ENCODE peak calls at places on chromosome 14, in four cellular contexts. One of them, this sample, is unnamed.

GRCh38 chr14:34628681-34629135 is 1.2 kb downstream of the SNX6 start:
- DNase-seq in uterus: no peak
- DNase-seq in adipocyte: peak; percentile 22
- DNase-seq in choroid plexus epithelial cell: peak; percentile 23
- DNase-seq in this sample: peak; percentile 21

GRCh38 chr14:59771577-59771976 is 99.0 kb downstream of the RTN1 start:
- DNase-seq in adipocyte: no peak
- DNase-seq in uterus: no peak
- DNase-seq in choroid plexus epithelial cell: peak; percentile 60
- DNase-seq in this sample: peak; percentile 72

GRCh38 chr14:31964490-31964889 is 112.6 kb upstream of the ARHGAP5 start:
- DNase-seq in adipocyte: no peak
- DNase-seq in choroid plexus epithelial cell: no peak
- DNase-seq in uterus: no peak
- DNase-seq in this sample: no peak

GRCh38 chr14:33465952-33466700 is 484.7 kb downstream of the EGLN3 start:
- DNase-seq in adipocyte: no peak
- DNase-seq in uterus: no peak
- DNase-seq in choroid plexus epithelial cell: peak; percentile 55
- DNase-seq in this sample: no peak

GRCh38 chr14:92651793-92652382 is 96.5 kb downstream of the LGMN start:
- DNase-seq in uterus: no peak
- DNase-seq in adipocyte: no peak
- DNase-seq in choroid plexus epithelial cell: no peak
- DNase-seq in this sample: no peak

GRCh38 chr14:78611796-78612571 is 441.8 kb downstream of the NRXN3 start:
- DNase-seq in choroid plexus epithelial cell: no peak
- DNase-seq in adipocyte: peak; percentile 35
- DNase-seq in uterus: no peak
- DNase-seq in this sample: no peak

GRCh38 chr14:71688576-71688975 is 243.7 kb upstream of the RGS6 start:
- DNase-seq in choroid plexus epithelial cell: peak; percentile 70
- DNase-seq in uterus: no peak
- DNase-seq in adipocyte: peak; percentile 48
- DNase-seq in this sample: no peak

GRCh38 chr14:65296402-65296801 is 116.1 kb upstream of the FUT8 start:
- DNase-seq in uterus: no peak
- DNase-seq in adipocyte: no peak
- DNase-seq in choroid plexus epithelial cell: peak; percentile 14
- DNase-seq in this sample: no peak

GRCh38 chr14:42002139-42002538 is 395.5 kb downstream of the LRFN5 start:
- DNase-seq in uterus: no peak
- DNase-seq in choroid plexus epithelial cell: peak; percentile 32
- DNase-seq in adipocyte: peak; percentile 1
- DNase-seq in this sample: peak; percentile 45

GRCh38 chr14:28886940-28887339 is 120.4 kb downstream of the FOXG1 start:
- DNase-seq in adipocyte: no peak
- DNase-seq in choroid plexus epithelial cell: no peak
- DNase-seq in uterus: no peak
- DNase-seq in this sample: no peak

GRCh38 chr14:32414808-32415255 is 85.7 kb downstream of the AKAP6 start:
- DNase-seq in choroid plexus epithelial cell: peak; percentile 64
- DNase-seq in adipocyte: peak; percentile 68
- DNase-seq in uterus: no peak
- DNase-seq in this sample: no peak

GRCh38 chr14:30842431-30842830 is 31.9 kb upstream of the COCH start:
- DNase-seq in uterus: no peak
- DNase-seq in choroid plexus epithelial cell: no peak
- DNase-seq in adipocyte: no peak
- DNase-seq in this sample: no peak

GRCh38 chr14:105091335-105092123 is 26.3 kb upstream of the GPR132 start:
- DNase-seq in uterus: peak; percentile 64
- DNase-seq in choroid plexus epithelial cell: no peak
- DNase-seq in adipocyte: peak; percentile 50
- DNase-seq in this sample: no peak

GRCh38 chr14:77991128-77991772 is 178.9 kb upstream of the NRXN3 start:
- DNase-seq in adipocyte: no peak
- DNase-seq in choroid plexus epithelial cell: no peak
- DNase-seq in uterus: no peak
- DNase-seq in this sample: no peak

GRCh38 chr14:88323520-88324199 is 591 bp upstream of the KCNK10 start:
- DNase-seq in choroid plexus epithelial cell: peak; percentile 24
- DNase-seq in adipocyte: peak; percentile 42
- DNase-seq in uterus: no peak
- DNase-seq in this sample: no peak

GRCh38 chr14:34058510-34058909 is 107.6 kb upstream of the EGLN3 start:
- DNase-seq in uterus: no peak
- DNase-seq in adipocyte: no peak
- DNase-seq in choroid plexus epithelial cell: no peak
- DNase-seq in this sample: no peak

GRCh38 chr14:106657460-106657859 is 1131.1 kb downstream of the TMEM121 start:
- DNase-seq in adipocyte: no peak
- DNase-seq in uterus: no peak
- DNase-seq in choroid plexus epithelial cell: no peak
- DNase-seq in this sample: no peak

GRCh38 chr14:58353516-58354299 is 42.0 kb upstream of the TOMM20L start:
- DNase-seq in choroid plexus epithelial cell: peak; percentile 4
- DNase-seq in adipocyte: no peak
- DNase-seq in uterus: no peak
- DNase-seq in this sample: no peak

GRCh38 chr14:79749051-79749450 is 462.3 kb downstream of the DIO2 start:
- DNase-seq in adipocyte: no peak
- DNase-seq in choroid plexus epithelial cell: no peak
- DNase-seq in uterus: no peak
- DNase-seq in this sample: no peak

GRCh38 chr14:53380041-53380440 is 226.9 kb upstream of the DDHD1 start:
- DNase-seq in adipocyte: no peak
- DNase-seq in uterus: no peak
- DNase-seq in choroid plexus epithelial cell: no peak
- DNase-seq in this sample: no peak

GRCh38 chr14:57533214-57533613 is 39.6 kb upstream of the CCDC198 start:
- DNase-seq in uterus: no peak
- DNase-seq in choroid plexus epithelial cell: peak; percentile 28
- DNase-seq in adipocyte: peak; percentile 17
- DNase-seq in this sample: peak; percentile 16

GRCh38 chr14:61569308-61569707 is 126.0 kb upstream of the HIF1A start:
- DNase-seq in choroid plexus epithelial cell: no peak
- DNase-seq in adipocyte: no peak
- DNase-seq in uterus: no peak
- DNase-seq in this sample: no peak

GRCh38 chr14:65565948-65566347 is 153.4 kb downstream of the FUT8 start:
- DNase-seq in adipocyte: no peak
- DNase-seq in uterus: no peak
- DNase-seq in choroid plexus epithelial cell: no peak
- DNase-seq in this sample: no peak

GRCh38 chr14:52315355-52315718 is 1.2 kb downstream of the PTGER2 start:
- DNase-seq in adipocyte: no peak
- DNase-seq in uterus: no peak
- DNase-seq in choroid plexus epithelial cell: peak; percentile 28
- DNase-seq in this sample: no peak

GRCh38 chr14:52313493-52313881 is 625 bp upstream of the PTGER2 start:
- DNase-seq in adipocyte: no peak
- DNase-seq in uterus: no peak
- DNase-seq in choroid plexus epithelial cell: no peak
- DNase-seq in this sample: no peak

GRCh38 chr14:52314521-52315354 is 626 bp downstream of the PTGER2 start:
- DNase-seq in uterus: peak; percentile 42
- DNase-seq in adipocyte: peak; percentile 56
- DNase-seq in choroid plexus epithelial cell: peak; percentile 40
- DNase-seq in this sample: peak; percentile 40

GRCh38 chr14:52313903-52314481 is at the start of gene PTGER2:
- DNase-seq in choroid plexus epithelial cell: peak; percentile 97
- DNase-seq in adipocyte: peak; percentile 97
- DNase-seq in uterus: peak; percentile 90
- DNase-seq in this sample: peak; percentile 95

DNA sequence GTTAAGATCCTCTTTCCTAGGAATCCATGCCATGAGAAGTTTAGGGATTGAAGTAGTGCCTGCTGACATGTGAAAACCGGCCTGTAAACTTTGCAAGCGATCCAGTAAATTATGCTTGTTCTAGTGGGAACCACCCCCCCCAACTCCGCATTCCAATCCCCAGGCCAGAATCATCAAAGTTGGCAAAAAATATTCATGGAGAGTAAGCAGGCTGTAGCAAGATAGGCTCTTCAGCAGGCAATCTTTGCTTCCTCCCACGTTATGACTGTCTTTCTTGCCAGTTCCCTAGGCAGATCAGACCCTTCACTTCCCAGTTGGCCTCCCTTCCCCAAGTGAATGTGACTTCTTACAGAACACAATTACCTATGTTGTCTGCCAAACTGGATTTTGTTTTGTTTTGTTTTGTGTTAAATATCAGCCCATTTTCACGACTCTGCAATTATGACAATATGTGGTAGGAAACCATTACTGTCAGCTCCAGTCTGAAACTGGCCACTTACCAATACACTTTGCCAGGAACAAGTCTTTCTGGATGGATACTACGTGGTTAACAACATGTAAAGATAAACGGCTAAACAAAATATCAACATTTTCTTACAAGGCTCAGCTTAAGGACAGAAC is 1.1 kb upstream of the PTGER2 start:
- DNase-seq in uterus: peak; percentile 44
- DNase-seq in adipocyte: no peak
- DNase-seq in choroid plexus epithelial cell: no peak
- DNase-seq in this sample: no peak
- H3K4me3 ChIP-seq in uterus: peak overlapping the region; percentile 58
- H3K4me3 ChIP-seq in adipocyte: peak overlapping the region; percentile 88
- H3K4me3 ChIP-seq in choroid plexus epithelial cell: peak overlapping the region; percentile 89
- H3K4me3 ChIP-seq in this sample: peak overlapping the region; percentile 80

GRCh38 chr14:76753799-76754198 is 7.5 kb upstream of the VASH1 start:
- DNase-seq in adipocyte: no peak
- DNase-seq in choroid plexus epithelial cell: no peak
- DNase-seq in uterus: no peak
- DNase-seq in this sample: no peak
- H3K4me3 ChIP-seq in adipocyte: no peak overlapping the region
- H3K4me3 ChIP-seq in choroid plexus epithelial cell: no peak overlapping the region
- H3K4me3 ChIP-seq in uterus: no peak overlapping the region
- H3K4me3 ChIP-seq in this sample: no peak overlapping the region

DNA sequence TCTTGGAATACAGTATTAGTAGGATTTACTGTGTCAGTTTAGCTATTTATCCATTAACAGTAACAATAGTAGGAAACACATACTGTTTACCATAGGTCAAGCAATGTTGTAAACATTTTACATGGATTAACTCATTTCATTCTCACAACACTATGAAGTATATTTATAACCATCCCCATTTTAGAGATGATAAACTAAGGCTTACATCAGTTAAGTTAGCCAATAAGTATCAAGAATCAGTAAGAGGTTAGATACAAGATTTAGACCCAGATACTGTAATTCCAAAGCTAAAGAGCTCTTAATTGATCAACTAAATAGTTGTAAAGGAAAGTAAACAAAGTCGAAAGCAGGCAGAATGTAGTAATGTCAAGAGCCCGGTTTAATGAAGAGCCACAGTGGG is 1.1 kb downstream of the SYNJ2BP start:
- DNase-seq in uterus: no peak
- DNase-seq in adipocyte: peak; percentile 11
- DNase-seq in choroid plexus epithelial cell: no peak
- DNase-seq in this sample: no peak
- H3K4me3 ChIP-seq in uterus: no peak overlapping the region
- H3K4me3 ChIP-seq in adipocyte: peak overlapping the region; percentile 99
- H3K4me3 ChIP-seq in choroid plexus epithelial cell: peak overlapping the region; percentile 67
- H3K4me3 ChIP-seq in this sample: peak overlapping the region; percentile 91

GRCh38 chr14:68508581-68508980 is 284.3 kb downstream of the ZFP36L1 start:
- DNase-seq in adipocyte: no peak
- DNase-seq in choroid plexus epithelial cell: no peak
- DNase-seq in uterus: no peak
- DNase-seq in this sample: no peak

GRCh38 chr14:68506645-68507405 is 286.0 kb downstream of the ZFP36L1 start:
- DNase-seq in adipocyte: no peak
- DNase-seq in choroid plexus epithelial cell: no peak
- DNase-seq in uterus: no peak
- DNase-seq in this sample: no peak

GRCh38 chr14:68506021-68506644 is 286.7 kb downstream of the ZFP36L1 start:
- DNase-seq in uterus: no peak
- DNase-seq in choroid plexus epithelial cell: peak; percentile 49
- DNase-seq in adipocyte: peak; percentile 58
- DNase-seq in this sample: peak; percentile 61

GRCh38 chr14:68509188-68509953 is 283.5 kb downstream of the ZFP36L1 start:
- DNase-seq in uterus: no peak
- DNase-seq in choroid plexus epithelial cell: peak; percentile 46
- DNase-seq in adipocyte: no peak
- DNase-seq in this sample: no peak

GRCh38 chr14:68507544-68508081 is 285.3 kb downstream of the ZFP36L1 start:
- DNase-seq in uterus: no peak
- DNase-seq in adipocyte: no peak
- DNase-seq in choroid plexus epithelial cell: no peak
- DNase-seq in this sample: no peak
- H3K4me3 ChIP-seq in uterus: no peak overlapping the region
- H3K4me3 ChIP-seq in adipocyte: no peak overlapping the region
- H3K4me3 ChIP-seq in choroid plexus epithelial cell: no peak overlapping the region
- H3K4me3 ChIP-seq in this sample: no peak overlapping the region

GRCh38 chr14:67541448-67542387 is 8.6 kb downstream of the PLEKHH1 start:
- DNase-seq in uterus: no peak
- DNase-seq in choroid plexus epithelial cell: no peak
- DNase-seq in adipocyte: no peak
- DNase-seq in this sample: no peak
- H3K4me3 ChIP-seq in uterus: no peak overlapping the region
- H3K4me3 ChIP-seq in choroid plexus epithelial cell: no peak overlapping the region
- H3K4me3 ChIP-seq in adipocyte: no peak overlapping the region
- H3K4me3 ChIP-seq in this sample: no peak overlapping the region

GRCh38 chr14:102544745-102545460 is 35.3 kb upstream of the ANKRD9 start:
- DNase-seq in choroid plexus epithelial cell: no peak
- DNase-seq in uterus: no peak
- DNase-seq in adipocyte: peak; percentile 16
- DNase-seq in this sample: no peak
- H3K4me3 ChIP-seq in choroid plexus epithelial cell: no peak overlapping the region
- H3K4me3 ChIP-seq in uterus: no peak overlapping the region
- H3K4me3 ChIP-seq in adipocyte: no peak overlapping the region
- H3K4me3 ChIP-seq in this sample: no peak overlapping the region

DNA sequence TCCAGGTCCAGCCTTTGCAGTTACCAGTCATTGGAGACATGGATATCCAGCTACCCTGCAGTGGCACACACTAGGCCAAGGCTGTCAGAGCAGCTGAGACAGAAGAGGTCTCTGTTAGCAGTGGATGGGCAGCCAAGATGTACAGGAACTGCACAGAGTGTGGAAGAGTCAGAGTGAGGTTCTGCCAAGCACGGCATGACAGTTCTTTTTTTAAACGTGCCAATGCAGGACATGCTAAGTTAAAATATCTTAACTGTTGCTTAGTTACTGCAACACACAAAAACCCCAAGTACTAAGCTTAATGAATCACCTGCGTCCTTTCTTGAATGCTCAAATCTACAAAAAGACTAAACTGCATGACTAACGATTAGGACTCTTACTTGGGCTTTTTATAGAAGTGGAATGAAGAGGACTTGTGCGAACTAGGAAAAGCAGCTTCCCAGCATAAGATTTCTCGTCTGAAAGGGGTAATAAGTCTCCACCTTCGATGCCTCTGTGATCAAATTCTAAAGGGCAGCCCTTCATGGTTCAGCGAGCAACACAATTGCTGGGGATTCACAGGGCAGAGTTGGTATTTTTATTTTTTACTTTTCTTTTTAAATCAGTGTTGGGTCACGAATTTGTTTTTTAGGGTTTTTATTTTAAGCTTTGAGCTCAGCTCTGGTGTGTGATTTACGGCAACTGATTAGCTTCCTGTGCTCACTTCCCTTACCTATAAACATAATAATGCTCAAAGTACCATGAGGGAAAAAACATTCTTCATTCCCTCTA is 20.6 kb downstream of the MAPK1IP1L start:
- DNase-seq in adipocyte: peak; percentile 74
- DNase-seq in choroid plexus epithelial cell: peak; percentile 65
- DNase-seq in uterus: peak; percentile 46
- DNase-seq in this sample: peak; percentile 95
- H3K4me3 ChIP-seq in adipocyte: peak overlapping the region; percentile 2
- H3K4me3 ChIP-seq in choroid plexus epithelial cell: no peak overlapping the region
- H3K4me3 ChIP-seq in uterus: no peak overlapping the region
- H3K4me3 ChIP-seq in this sample: no peak overlapping the region